ENCODE peak calls at places on chromosomes 4 and X, in eight cellular contexts. One of them, this sample, is unnamed.

GRCh38 chr4:129344058-129344457 is 248.1 kb downstream of the C4orf33 start:
- DNase-seq in stomach: no peak
- DNase-seq in left lung: no peak
- DNase-seq in ascending aorta: no peak
- DNase-seq in GM20000: peak; percentile 5
- DNase-seq in lung: no peak
- DNase-seq in PC-3: peak; percentile 71
- DNase-seq in breast epithelium: no peak
- DNase-seq in this sample: peak; percentile 29

GRCh38 chr4:3402409-3403103 is 39.2 kb upstream of the HGFAC start:
- DNase-seq in breast epithelium: no peak
- DNase-seq in stomach: no peak
- DNase-seq in left lung: no peak
- DNase-seq in lung: no peak
- DNase-seq in ascending aorta: no peak
- DNase-seq in GM20000: no peak
- DNase-seq in PC-3: no peak
- DNase-seq in this sample: no peak

GRCh38 chr4:54908744-54909143 is 216.7 kb downstream of the KDR start:
- DNase-seq in breast epithelium: no peak
- DNase-seq in lung: no peak
- DNase-seq in stomach: no peak
- DNase-seq in ascending aorta: no peak
- DNase-seq in GM20000: no peak
- DNase-seq in left lung: no peak
- DNase-seq in PC-3: no peak
- DNase-seq in this sample: no peak

GRCh38 chr4:76690091-76690905 is 207.6 kb downstream of the SOWAHB start:
- DNase-seq in PC-3: peak; percentile 36
- DNase-seq in lung: no peak
- DNase-seq in breast epithelium: no peak
- DNase-seq in ascending aorta: no peak
- DNase-seq in stomach: peak; percentile 63
- DNase-seq in GM20000: peak; percentile 32
- DNase-seq in left lung: no peak
- DNase-seq in this sample: peak; percentile 32

GRCh38 chr4:1857931-1858330 is 2.0 kb upstream of the LETM1 start:
- DNase-seq in left lung: no peak
- DNase-seq in lung: no peak
- DNase-seq in GM20000: no peak
- DNase-seq in PC-3: no peak
- DNase-seq in breast epithelium: no peak
- DNase-seq in stomach: no peak
- DNase-seq in ascending aorta: no peak
- DNase-seq in this sample: no peak

GRCh38 chr4:1907848-1908525 is 36.8 kb downstream of the NSD2 start:
- DNase-seq in breast epithelium: no peak
- DNase-seq in left lung: no peak
- DNase-seq in stomach: no peak
- DNase-seq in lung: no peak
- DNase-seq in GM20000: no peak
- DNase-seq in PC-3: no peak
- DNase-seq in ascending aorta: no peak
- DNase-seq in this sample: no peak

GRCh38 chr4:168803727-168804126 is 206.3 kb downstream of the CBR4 start:
- DNase-seq in lung: no peak
- DNase-seq in breast epithelium: no peak
- DNase-seq in PC-3: no peak
- DNase-seq in ascending aorta: no peak
- DNase-seq in GM20000: no peak
- DNase-seq in stomach: no peak
- DNase-seq in left lung: no peak
- DNase-seq in this sample: no peak

GRCh38 chrX:36480441-36480990 is 527.6 kb upstream of the FAM47C start:
- DNase-seq in GM20000: no peak
- DNase-seq in breast epithelium: no peak
- DNase-seq in left lung: no peak
- DNase-seq in ascending aorta: no peak
- DNase-seq in stomach: no peak
- DNase-seq in PC-3: no peak
- DNase-seq in lung: no peak
- DNase-seq in this sample: no peak

GRCh38 chr4:180059216-180059881 is 2183.9 kb upstream of the TENM3 start:
- DNase-seq in GM20000: peak; percentile 31
- DNase-seq in PC-3: no peak
- DNase-seq in breast epithelium: no peak
- DNase-seq in ascending aorta: no peak
- DNase-seq in left lung: peak; percentile 74
- DNase-seq in stomach: no peak
- DNase-seq in lung: no peak
- DNase-seq in this sample: no peak

GRCh38 chr4:109560687-109561452 is 824 bp downstream of the MCUB start:
- DNase-seq in PC-3: peak; percentile 64
- DNase-seq in GM20000: peak; percentile 88
- DNase-seq in left lung: peak; percentile 85
- DNase-seq in breast epithelium: no peak
- DNase-seq in lung: peak; percentile 30
- DNase-seq in ascending aorta: no peak
- DNase-seq in stomach: no peak
- DNase-seq in this sample: peak; percentile 9

GRCh38 chrX:129741880-129742758 is 3.3 kb downstream of the XPNPEP2 start:
- DNase-seq in breast epithelium: no peak
- DNase-seq in GM20000: no peak
- DNase-seq in left lung: no peak
- DNase-seq in stomach: no peak
- DNase-seq in PC-3: no peak
- DNase-seq in ascending aorta: no peak
- DNase-seq in lung: no peak
- DNase-seq in this sample: no peak

GRCh38 chr4:128831526-128832252 is 22.2 kb downstream of the JADE1 start:
- DNase-seq in breast epithelium: no peak
- DNase-seq in PC-3: no peak
- DNase-seq in ascending aorta: no peak
- DNase-seq in lung: no peak
- DNase-seq in left lung: no peak
- DNase-seq in stomach: no peak
- DNase-seq in GM20000: peak; percentile 28
- DNase-seq in this sample: no peak

GRCh38 chrX:68939868-68940267 is 111.0 kb downstream of the EFNB1 start:
- DNase-seq in ascending aorta: no peak
- DNase-seq in left lung: no peak
- DNase-seq in breast epithelium: no peak
- DNase-seq in PC-3: no peak
- DNase-seq in stomach: no peak
- DNase-seq in lung: no peak
- DNase-seq in GM20000: no peak
- DNase-seq in this sample: no peak

GRCh38 chr4:184688447-184688846 is 38.9 kb downstream of the PRIMPOL start:
- DNase-seq in stomach: no peak
- DNase-seq in PC-3: peak; percentile 90
- DNase-seq in ascending aorta: no peak
- DNase-seq in lung: no peak
- DNase-seq in left lung: no peak
- DNase-seq in GM20000: no peak
- DNase-seq in breast epithelium: no peak
- DNase-seq in this sample: peak; percentile 69

GRCh38 chr4:49000806-49001205 is 14.7 kb downstream of the CWH43 start:
- DNase-seq in left lung: no peak
- DNase-seq in lung: no peak
- DNase-seq in ascending aorta: no peak
- DNase-seq in GM20000: no peak
- DNase-seq in breast epithelium: no peak
- DNase-seq in stomach: no peak
- DNase-seq in PC-3: no peak
- DNase-seq in this sample: no peak

GRCh38 chrX:103151799-103152198 is 58.9 kb upstream of the NXF3 start:
- DNase-seq in left lung: no peak
- DNase-seq in lung: no peak
- DNase-seq in ascending aorta: no peak
- DNase-seq in breast epithelium: no peak
- DNase-seq in PC-3: peak; percentile 69
- DNase-seq in stomach: no peak
- DNase-seq in GM20000: no peak
- DNase-seq in this sample: no peak

GRCh38 chrX:103153661-103154060 is 60.7 kb upstream of the NXF3 start:
- DNase-seq in breast epithelium: no peak
- DNase-seq in left lung: no peak
- DNase-seq in ascending aorta: no peak
- DNase-seq in lung: no peak
- DNase-seq in stomach: no peak
- DNase-seq in GM20000: no peak
- DNase-seq in PC-3: peak; percentile 73
- DNase-seq in this sample: no peak

GRCh38 chrX:103155201-103155600 is 59.7 kb upstream of the BEX4 start:
- DNase-seq in stomach: no peak
- DNase-seq in GM20000: no peak
- DNase-seq in left lung: no peak
- DNase-seq in lung: no peak
- DNase-seq in ascending aorta: no peak
- DNase-seq in breast epithelium: no peak
- DNase-seq in PC-3: no peak
- DNase-seq in this sample: no peak

GRCh38 chrX:103158317-103158621 is 56.6 kb upstream of the BEX4 start:
- DNase-seq in breast epithelium: no peak
- DNase-seq in left lung: no peak
- DNase-seq in stomach: no peak
- DNase-seq in GM20000: no peak
- DNase-seq in ascending aorta: no peak
- DNase-seq in PC-3: no peak
- DNase-seq in lung: no peak
- DNase-seq in this sample: no peak

GRCh38 chrX:103157511-103158316 is 57.2 kb upstream of the BEX4 start:
- DNase-seq in stomach: no peak
- DNase-seq in PC-3: peak; percentile 78
- DNase-seq in left lung: no peak
- DNase-seq in ascending aorta: no peak
- DNase-seq in GM20000: peak; percentile 16
- DNase-seq in lung: no peak
- DNase-seq in breast epithelium: no peak
- DNase-seq in this sample: peak; percentile 41
- TF ChIP-seq CTCF in stomach: no peak
- TF ChIP-seq CTCF in PC-3: peak; percentile 80
- TF ChIP-seq CTCF in left lung: peak; percentile 52
- TF ChIP-seq CTCF in ascending aorta: peak; percentile 50
- TF ChIP-seq CTCF in GM20000: peak; percentile 23
- TF ChIP-seq CTCF in lung: peak; percentile 22
- TF ChIP-seq CTCF in breast epithelium: peak; percentile 38
- TF ChIP-seq CTCF in this sample: peak; percentile 69

GRCh38 chr4:73021634-73022033 is 47.9 kb downstream of the COX18 start:
- DNase-seq in lung: no peak
- DNase-seq in breast epithelium: no peak
- DNase-seq in left lung: no peak
- DNase-seq in GM20000: peak; percentile 36
- DNase-seq in PC-3: peak; percentile 80
- DNase-seq in stomach: no peak
- DNase-seq in ascending aorta: no peak
- DNase-seq in this sample: peak; percentile 4
- TF ChIP-seq CTCF in lung: no peak
- TF ChIP-seq CTCF in breast epithelium: no peak
- TF ChIP-seq CTCF in left lung: no peak
- TF ChIP-seq CTCF in GM20000: no peak
- TF ChIP-seq CTCF in PC-3: peak; percentile 85
- TF ChIP-seq CTCF in stomach: no peak
- TF ChIP-seq CTCF in ascending aorta: peak; percentile 24
- TF ChIP-seq CTCF in this sample: no peak

GRCh38 chr4:131093303-131093702 is 1997.4 kb downstream of the C4orf33 start:
- DNase-seq in GM20000: no peak
- DNase-seq in ascending aorta: no peak
- DNase-seq in breast epithelium: no peak
- DNase-seq in PC-3: peak; percentile 14
- DNase-seq in left lung: no peak
- DNase-seq in stomach: no peak
- DNase-seq in lung: no peak
- DNase-seq in this sample: no peak

DNA sequence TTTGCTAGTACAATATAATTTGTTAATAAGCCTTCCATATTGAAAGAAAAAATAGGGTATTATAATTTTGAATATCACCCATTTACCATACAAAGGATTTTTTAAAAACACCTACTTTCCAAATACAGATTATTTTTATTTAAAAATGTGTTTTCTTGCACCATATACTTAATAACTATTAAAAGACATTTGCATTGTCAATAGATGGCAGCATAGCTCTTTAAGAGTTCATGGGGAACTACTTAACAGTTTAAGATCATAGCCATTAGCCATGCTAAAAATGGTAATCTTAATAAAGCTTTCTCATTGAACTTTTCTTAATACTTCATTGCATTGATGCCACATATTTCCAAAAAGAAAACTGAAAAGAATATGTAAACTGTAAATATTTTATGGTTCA is 1995.9 kb downstream of the C4orf33 start:
- DNase-seq in stomach: no peak
- DNase-seq in GM20000: peak; percentile 3
- DNase-seq in left lung: no peak
- DNase-seq in ascending aorta: no peak
- DNase-seq in breast epithelium: no peak
- DNase-seq in lung: no peak
- DNase-seq in PC-3: peak; percentile 64
- DNase-seq in this sample: no peak
- TF ChIP-seq CTCF in stomach: no peak
- TF ChIP-seq CTCF in GM20000: no peak
- TF ChIP-seq CTCF in left lung: no peak
- TF ChIP-seq CTCF in ascending aorta: no peak
- TF ChIP-seq CTCF in breast epithelium: no peak
- TF ChIP-seq CTCF in lung: no peak
- TF ChIP-seq CTCF in PC-3: peak; percentile 57
- TF ChIP-seq CTCF in this sample: peak; percentile 11

GRCh38 chr4:4881432-4881831 is 22.0 kb downstream of the MSX1 start:
- DNase-seq in stomach: no peak
- DNase-seq in lung: no peak
- DNase-seq in PC-3: no peak
- DNase-seq in breast epithelium: no peak
- DNase-seq in ascending aorta: no peak
- DNase-seq in left lung: no peak
- DNase-seq in GM20000: no peak
- DNase-seq in this sample: no peak

GRCh38 chr4:4875611-4876010 is 16.1 kb downstream of the MSX1 start:
- DNase-seq in breast epithelium: no peak
- DNase-seq in GM20000: no peak
- DNase-seq in ascending aorta: no peak
- DNase-seq in lung: no peak
- DNase-seq in stomach: no peak
- DNase-seq in left lung: no peak
- DNase-seq in PC-3: no peak
- DNase-seq in this sample: no peak

GRCh38 chr4:4876945-4877661 is 17.6 kb downstream of the MSX1 start:
- DNase-seq in stomach: no peak
- DNase-seq in GM20000: no peak
- DNase-seq in breast epithelium: no peak
- DNase-seq in ascending aorta: no peak
- DNase-seq in lung: no peak
- DNase-seq in PC-3: no peak
- DNase-seq in left lung: no peak
- DNase-seq in this sample: no peak

GRCh38 chr4:4884611-4885010 is 25.1 kb downstream of the MSX1 start:
- DNase-seq in GM20000: no peak
- DNase-seq in left lung: no peak
- DNase-seq in ascending aorta: no peak
- DNase-seq in PC-3: no peak
- DNase-seq in breast epithelium: no peak
- DNase-seq in lung: no peak
- DNase-seq in stomach: no peak
- DNase-seq in this sample: no peak

GRCh38 chr4:4880492-4880891 is 21.0 kb downstream of the MSX1 start:
- DNase-seq in lung: no peak
- DNase-seq in ascending aorta: no peak
- DNase-seq in PC-3: peak; percentile 29
- DNase-seq in left lung: no peak
- DNase-seq in breast epithelium: no peak
- DNase-seq in stomach: no peak
- DNase-seq in GM20000: peak; percentile 42
- DNase-seq in this sample: no peak
- TF ChIP-seq CTCF in lung: no peak
- TF ChIP-seq CTCF in ascending aorta: no peak
- TF ChIP-seq CTCF in PC-3: peak; percentile 55
- TF ChIP-seq CTCF in left lung: no peak
- TF ChIP-seq CTCF in breast epithelium: no peak
- TF ChIP-seq CTCF in stomach: no peak
- TF ChIP-seq CTCF in GM20000: no peak
- TF ChIP-seq CTCF in this sample: no peak